ENCODE peak calls at places on chromosomes 13 and 19, in nine cellular contexts. H, D, C, R, X, M, P, Z and O are unnamed samples.

GRCh38 chr13:21957833-21958232 is 287.0 kb downstream of the FGF9 start:
- DNase-seq in M (no peak), C (no peak), P (no peak), R (no peak), H (no peak), D (no peak), Z (no peak), X (no peak), O (no peak)

GRCh38 chr13:89951341-89951740 is 1396.1 kb upstream of the MIR17HG start:
- DNase-seq in R (no peak), D (no peak), X (no peak), M (no peak), C (no peak), P (no peak), H (no peak), Z (no peak), O (no peak)

GRCh38 chr13:63942372-63942771 is 2526.7 kb upstream of the PCDH20 start:
- DNase-seq in P (no peak), C (no peak), D (no peak), M (no peak), X (no peak), R (no peak), Z (no peak), H (no peak), O (no peak)

GRCh38 chr19:17654993-17655392 is 33.2 kb downstream of the UNC13A start:
- DNase-seq in P (peak), D (no peak), X (peak), M (no peak), Z (no peak), H (no peak), R (peak), C (peak), O (no peak)

GRCh38 chr19:3186377-3186688 is 603 bp downstream of the NCLN start:
- DNase-seq in M (peak), P (peak), Z (no peak), C (no peak), R (peak), X (no peak), D (no peak), H (no peak), O (no peak)

GRCh38 chr13:101205408-101205807 is 210.9 kb downstream of the NALCN start:
- DNase-seq in M (no peak), D (no peak), P (no peak), C (no peak), H (no peak), Z (no peak), X (no peak), R (no peak), O (no peak)

GRCh38 chr13:40207110-40207478 is 459.3 kb downstream of the FOXO1 start:
- DNase-seq in X (no peak), R (peak), C (no peak), D (peak), P (no peak), Z (no peak), H (no peak), M (no peak), O (no peak)

GRCh38 chr13:85332595-85332994 is 466.6 kb downstream of the SLITRK6 start:
- DNase-seq in D (no peak), P (no peak), X (no peak), M (no peak), R (no peak), Z (no peak), H (no peak), C (no peak), O (no peak)

GRCh38 chr19:48351341-48351752 is 12.4 kb downstream of the TMEM143 start:
- DNase-seq in H (peak), Z (peak), M (peak), D (peak), R (peak), P (peak), C (peak), X (peak), O (peak)

GRCh38 chr19:33704271-33704670 is 82.5 kb downstream of the CHST8 start:
- DNase-seq in X (no peak), P (no peak), D (no peak), Z (no peak), C (no peak), M (peak), R (no peak), H (no peak), O (no peak)

GRCh38 chr19:46573679-46574522 is 27.2 kb upstream of the CALM3 start:
- DNase-seq in C (no peak), D (no peak), X (no peak), M (no peak), R (no peak), P (no peak), Z (no peak), H (no peak), O (peak)

GRCh38 chr19:16274466-16274865 is 50.2 kb upstream of the KLF2 start:
- DNase-seq in X (peak), D (no peak), R (no peak), P (no peak), M (no peak), Z (no peak), H (no peak), C (no peak), O (no peak)

GRCh38 chr13:75079226-75079625 is 402.7 kb downstream of the TBC1D4 start:
- DNase-seq in H (no peak), R (no peak), C (no peak), X (no peak), P (no peak), M (no peak), D (no peak), Z (no peak), O (no peak)

GRCh38 chr13:26722321-26722720 is 38.3 kb downstream of the GPR12 start:
- DNase-seq in Z (no peak), X (no peak), D (no peak), C (no peak), R (no peak), H (no peak), P (no peak), M (no peak), O (no peak)

GRCh38 chr13:100490692-100491091 is 97.9 kb downstream of the GGACT start:
- DNase-seq in Z (no peak), C (no peak), H (no peak), X (no peak), P (no peak), D (no peak), M (no peak), R (no peak), O (no peak)

GRCh38 chr13:59356607-59357006 is 807.1 kb downstream of the DIAPH3 start:
- DNase-seq in M (peak), R (no peak), Z (no peak), C (no peak), H (no peak), P (no peak), X (peak), D (no peak), O (no peak)

GRCh38 chr13:33109801-33110200 is 93.6 kb downstream of the KL start:
- DNase-seq in M (no peak), H (no peak), R (no peak), P (no peak), D (no peak), C (no peak), X (no peak), Z (no peak), O (no peak)